ENCODE peak calls at places on chromosomes 13 and 19, in seven cellular contexts. A, X, T, Z, V, G and O are unnamed samples. For H3K36me3 and H3K4me1, the result is how much of the 10 kb centered on the place peaks cover.

GRCh38 chr13:85266771-85267170 is 532.4 kb downstream of the SLITRK6 start:
- DNase-seq in X (no peak), Z (no peak), V (no peak), A (no peak), G (no peak), T (no peak), O (no peak)

GRCh38 chr13:82647540-82647939 is 1234.7 kb downstream of the SLITRK1 start:
- DNase-seq in A (no peak), Z (no peak), V (no peak), G (no peak), X (no peak), T (no peak), O (no peak)

GRCh38 chr13:98537740-98538139 is 39.2 kb downstream of the STK24 start:
- DNase-seq in V (no peak), A (no peak), X (no peak), T (no peak), Z (no peak), G (no peak), O (no peak)

GRCh38 chr19:46985532-46986415 is 33.9 kb upstream of the NPAS1 start:
- DNase-seq in G (no peak), X (no peak), Z (no peak), V (no peak), T (no peak), A (no peak), O (no peak)

GRCh38 chr19:18469245-18470107 is 31.5 kb upstream of the ISYNA1 start:
- DNase-seq in Z (no peak), V (no peak), G (peak), A (no peak), T (peak), X (peak), O (peak)

GRCh38 chr19:55594996-55595530 is 4.3 kb downstream of the FIZ1 start:
- DNase-seq in V (no peak), G (no peak), A (no peak), Z (no peak), X (no peak), T (no peak), O (no peak)

GRCh38 chr19:46435009-46435408 is 6.3 kb upstream of the PNMA8C start:
- DNase-seq in Z (no peak), X (no peak), A (no peak), V (no peak), T (no peak), G (no peak), O (no peak)

GRCh38 chr19:8233370-8233769 is 24.2 kb downstream of the CERS4 start:
- DNase-seq in A (no peak), G (no peak), V (no peak), Z (no peak), X (no peak), T (no peak), O (no peak)

GRCh38 chr13:27988520-27988919 is at the start of gene URAD:
- DNase-seq in A (no peak), X (no peak), Z (no peak), T (no peak), G (no peak), V (no peak), O (no peak)

GRCh38 chr13:37395544-37395943 is 203.0 kb downstream of the POSTN start:
- DNase-seq in V (no peak), T (no peak), G (no peak), A (no peak), X (no peak), Z (no peak), O (no peak)

GRCh38 chr19:53123400-53123799 is 9.3 kb downstream of the ZNF415 start:
- DNase-seq in T (no peak), Z (no peak), G (no peak), X (no peak), A (no peak), V (no peak), O (no peak)

GRCh38 chr19:7159105-7159933 is 89.8 kb downstream of the ZNF557 start:
- DNase-seq in A (no peak), X (peak), G (no peak), V (no peak), Z (no peak), T (no peak), O (peak)

GRCh38 chr19:36547001-36547732 is 19.1 kb upstream of the ZNF260 start:
- DNase-seq in A (no peak), G (peak), T (no peak), X (no peak), Z (no peak), V (peak), O (no peak)

GRCh38 chr13:88125055-88125454 is 453.9 kb downstream of the SLITRK5 start:
- DNase-seq in X (no peak), G (no peak), V (no peak), Z (no peak), A (no peak), T (no peak), O (no peak)

GRCh38 chr19:45772130-45772880 is 3.3 kb upstream of the SIX5 start:
- DNase-seq in T (no peak), V (no peak), A (no peak), X (peak), Z (no peak), G (no peak), O (no peak)

GRCh38 chr13:32581177-32581786 is 5.0 kb upstream of the PDS5B start:
- DNase-seq in Z (no peak), G (peak), V (no peak), A (no peak), T (no peak), X (no peak), O (no peak)

GRCh38 chr13:102586615-102587014 is 10.2 kb upstream of the TPP2 start:
- DNase-seq in G (no peak), Z (no peak), X (no peak), A (no peak), V (peak), T (no peak), O (no peak)

DNA sequence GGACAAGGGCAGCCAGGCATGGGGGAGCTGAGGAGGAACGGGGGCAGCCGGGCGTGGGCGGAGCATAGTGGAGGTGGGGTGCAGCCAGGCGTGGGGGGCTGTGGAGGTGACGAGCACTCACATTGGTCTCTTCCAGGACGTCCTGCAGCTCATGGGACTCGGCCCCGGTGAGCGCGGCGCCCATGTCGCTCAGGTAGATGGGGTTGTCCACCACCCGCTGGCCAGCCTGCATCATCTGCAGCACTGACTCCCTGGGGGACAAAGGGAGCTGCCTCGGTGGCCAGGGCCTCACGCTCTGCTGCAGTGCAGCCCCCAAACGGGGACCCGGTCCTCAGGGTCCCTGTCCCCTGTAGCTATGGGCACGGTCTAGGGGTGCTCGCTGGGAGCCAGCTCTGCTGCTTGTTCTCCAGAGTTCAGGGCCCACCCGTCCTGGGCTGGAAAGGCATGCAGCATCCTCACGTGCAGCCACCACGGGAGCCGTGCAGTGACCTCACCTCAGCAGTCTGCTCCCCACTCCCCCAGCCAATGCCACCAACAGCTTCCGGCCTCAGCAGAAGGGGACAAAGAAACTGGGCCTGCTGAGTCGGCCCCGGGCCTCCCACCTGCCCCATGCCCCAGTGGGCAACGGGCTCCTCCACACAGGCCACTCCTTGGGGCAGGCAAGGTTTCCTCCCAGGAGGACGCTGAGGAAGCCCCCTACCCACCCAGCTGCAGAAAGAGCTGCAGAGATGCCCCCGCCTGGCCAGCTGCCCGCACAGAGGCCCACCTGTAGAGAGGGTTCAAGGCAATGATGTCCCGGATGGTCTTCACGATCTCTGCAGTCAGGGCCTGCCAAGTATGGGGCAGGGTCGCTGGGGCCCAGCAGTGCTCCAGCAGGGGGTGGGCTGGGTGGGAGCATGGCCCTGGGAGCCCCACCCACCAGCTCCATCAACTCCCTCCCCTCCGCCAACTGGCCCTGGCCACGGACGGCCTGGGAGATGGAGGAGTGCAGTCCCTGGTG is 12.1 kb downstream of the LONP1 start:
- DNase-seq in V (no peak), X (no peak), G (no peak), A (no peak), Z (no peak), T (no peak), O (no peak)
- H3K36me3 ChIP-seq in V (under half), X (under half), G (half or more), A (half or more), Z (under half), T (half or more), O (half or more)

GRCh38 chr19:15249912-15250634 is 17.8 kb upstream of the EPHX3 start:
- DNase-seq in Z (peak), T (no peak), A (no peak), G (no peak), V (peak), X (peak), O (peak)
- H3K4me3 ChIP-seq in Z (peak), T (no peak), A (no peak), G (no peak), V (no peak), X (no peak), O (peak)

GRCh38 chr13:46995874-46996273 is 99.0 kb upstream of the HTR2A start:
- DNase-seq in A (no peak), X (no peak), T (no peak), V (no peak), Z (no peak), G (no peak), O (no peak)

GRCh38 chr13:47000166-47000565 is 103.3 kb upstream of the HTR2A start:
- DNase-seq in G (peak), A (no peak), V (peak), Z (no peak), T (no peak), X (no peak), O (no peak)

GRCh38 chr13:46992383-46992952 is 95.6 kb upstream of the HTR2A start:
- DNase-seq in T (no peak), V (peak), Z (no peak), A (no peak), G (peak), X (no peak), O (no peak)

GRCh38 chr13:46996316-46996715 is 99.5 kb upstream of the HTR2A start:
- DNase-seq in V (no peak), Z (no peak), G (no peak), A (no peak), X (no peak), T (no peak), O (no peak)

DNA sequence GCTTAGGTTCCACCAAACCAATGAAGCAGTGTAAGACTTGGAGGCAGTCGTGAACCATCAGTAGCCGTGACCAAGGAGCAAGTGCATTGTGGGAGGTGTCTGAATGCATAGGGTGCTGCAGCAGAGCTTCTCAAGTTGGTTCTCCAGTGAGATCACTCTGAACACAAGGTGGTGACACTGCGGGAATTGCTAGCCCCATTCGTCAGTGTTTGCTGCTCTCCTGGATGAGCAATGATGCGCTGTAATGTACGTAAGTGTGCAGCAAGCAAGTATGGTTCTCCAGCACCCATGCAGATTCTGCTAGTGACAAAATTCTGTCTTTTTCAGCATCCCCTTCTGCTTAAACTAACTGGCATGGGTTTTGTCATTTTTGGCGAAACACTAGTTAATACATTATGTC is 97.6 kb upstream of the HTR2A start:
- DNase-seq in A (no peak), T (no peak), G (peak), V (no peak), Z (no peak), X (no peak), O (no peak)
- H3K4me1 ChIP-seq in A (under half), T (under half), G (under half), V (under half), Z (under half), X (under half), O (under half)

GRCh38 chr13:41970022-41970421 is 9.1 kb upstream of the VWA8 start:
- DNase-seq in G (no peak), X (no peak), V (no peak), T (no peak), Z (no peak), A (no peak), O (no peak)
- H3K36me3 ChIP-seq in G (under half), X (under half), V (under half), T (under half), Z (under half), A (under half), O (under half)